ENCODE peak calls at places on chromosomes 2 and 18, in four cellular contexts. I is endothelial cell of umbilical vein, Q is K562, L is GM23248. D is an unnamed sample.

GRCh38 chr2:109247340-109247739 is 118.3 kb downstream of the SH3RF3 start:
- DNase-seq in Q (no peak), I (no peak), L (no peak), D (no peak)

GRCh38 chr18:79555885-79556284 is 123.7 kb upstream of the CTDP1 start:
- DNase-seq in I (no peak), Q (no peak), L (no peak), D (no peak)

GRCh38 chr2:239381709-239382134 is 19.1 kb downstream of the HDAC4 start:
- DNase-seq in Q (peak; percentile 6), L (no peak), I (no peak), D (no peak)

GRCh38 chr18:61946449-61946848 is 53.6 kb upstream of the RNF152 start:
- DNase-seq in Q (no peak), I (no peak), L (peak; percentile 83), D (peak; percentile 77)

GRCh38 chr18:23738151-23738550 is 48.9 kb downstream of the LAMA3 start:
- DNase-seq in I (no peak), Q (no peak), L (no peak), D (no peak)

GRCh38 chr2:15447381-15447780 is 113.8 kb downstream of the NBAS start:
- DNase-seq in Q (no peak), I (no peak), L (no peak), D (no peak)

GRCh38 chr2:101295895-101296294 is 12.6 kb downstream of the RNF149 start:
- DNase-seq in L (peak; percentile 82), I (peak; percentile 60), Q (no peak), D (no peak)

GRCh38 chr2:108542071-108542470 is 7.8 kb downstream of the LIMS1 start:
- DNase-seq in L (peak; percentile 86), I (no peak), Q (no peak), D (no peak)

GRCh38 chr2:200081221-200081620 is 125.8 kb downstream of the MAIP1 start:
- DNase-seq in Q (no peak), L (no peak), I (no peak), D (no peak)

GRCh38 chr18:61876899-61877298 is 15.9 kb downstream of the RNF152 start:
- DNase-seq in I (no peak), L (no peak), Q (no peak), D (no peak)

GRCh38 chr2:240360645-240361475 is 74.6 kb upstream of the GPC1 start:
- DNase-seq in L (no peak), Q (no peak), I (no peak), D (no peak)

GRCh38 chr2:224260605-224261004 is 141.3 kb downstream of the FAM124B start:
- DNase-seq in Q (no peak), I (no peak), L (no peak), D (no peak)

GRCh38 chr2:7930800-7931635 is 750.8 kb upstream of the ID2 start:
- DNase-seq in L (peak; percentile 83), Q (no peak), I (no peak), D (no peak)

GRCh38 chr2:60495226-60495625 is 58.2 kb downstream of the BCL11A start:
- DNase-seq in L (no peak), Q (no peak), I (no peak), D (no peak)

GRCh38 chr18:48674198-48674721 is 135.4 kb downstream of the CTIF start:
- DNase-seq in L (peak; percentile 74), Q (no peak), I (no peak), D (no peak)

GRCh38 chr2:212811036-212811805 is 272.6 kb upstream of the ERBB4 start:
- DNase-seq in L (peak; percentile 58), I (no peak), Q (no peak), D (peak; percentile 36)

GRCh38 chr18:23217781-23218180 is 82.5 kb downstream of the CABLES1 start:
- DNase-seq in L (no peak), I (no peak), Q (no peak), D (no peak)

GRCh38 chr2:70684846-70685622 is 83.0 kb downstream of the ADD2 start:
- DNase-seq in Q (peak; percentile 56), I (no peak), L (no peak), D (no peak)

GRCh38 chr18:2656237-2657042 is 914 bp downstream of the SMCHD1 start:
- DNase-seq in Q (peak; percentile 69), L (peak; percentile 76), I (peak; percentile 56), D (peak; percentile 40)

GRCh38 chr2:46871976-46872381 is 43.6 kb downstream of the MCFD2 start:
- DNase-seq in L (no peak), I (no peak), Q (peak; percentile 70), D (no peak)

GRCh38 chr2:95025406-95026319 is at the start of gene MAL:
- DNase-seq in Q (no peak), L (no peak), I (no peak), D (peak; percentile 23)

GRCh38 chr2:65024149-65024829 is 31.9 kb upstream of the CEP68 start:
- DNase-seq in I (no peak), Q (peak; percentile 29), L (peak; percentile 94), D (peak; percentile 88)

GRCh38 chr18:46768166-46768921 is 11.5 kb upstream of the ST8SIA5 start:
- DNase-seq in Q (no peak), I (no peak), L (no peak), D (no peak)

GRCh38 chr18:25169701-25170100 is 182.3 kb downstream of the ZNF521 start:
- DNase-seq in L (peak; percentile 52), I (no peak), Q (no peak), D (no peak)
- H3K4me2 ChIP-seq in L (peak overlapping the region; percentile 6), I (no peak overlapping the region), Q (no peak overlapping the region), D (no peak overlapping the region)

GRCh38 chr2:69157441-69157840 is 144.5 kb downstream of the ANTXR1 start:
- DNase-seq in L (no peak), I (no peak), Q (no peak), D (no peak)

GRCh38 chr2:69156624-69157023 is 143.6 kb downstream of the ANTXR1 start:
- DNase-seq in Q (no peak), I (no peak), L (no peak), D (no peak)

GRCh38 chr2:69152847-69153246 is 139.9 kb downstream of the ANTXR1 start:
- DNase-seq in L (no peak), I (no peak), Q (no peak), D (no peak)

GRCh38 chr2:69151974-69152373 is 139.0 kb downstream of the ANTXR1 start:
- DNase-seq in Q (no peak), L (no peak), I (no peak), D (no peak)

DNA sequence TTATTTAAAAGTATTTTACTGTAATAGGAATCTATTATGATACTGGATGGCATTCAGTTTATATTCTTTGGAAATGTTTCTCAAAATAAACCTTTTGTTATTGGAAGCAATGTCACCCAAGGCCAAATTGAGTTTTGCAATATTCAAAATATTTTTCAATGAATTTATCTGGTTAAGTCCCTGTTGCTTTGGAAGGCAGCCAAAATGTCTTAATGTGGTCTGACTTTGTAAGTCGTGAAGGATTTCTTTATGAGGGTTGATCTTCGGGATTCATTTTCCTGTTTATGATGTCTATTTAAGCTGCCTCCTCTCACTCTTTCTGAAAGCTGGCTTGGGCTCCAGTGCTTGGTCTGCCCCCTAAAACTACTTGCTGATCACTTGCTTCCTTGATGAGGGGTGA is 141.1 kb downstream of the ANTXR1 start:
- DNase-seq in Q (no peak), I (no peak), L (peak; percentile 61), D (no peak)
- H3K4me2 ChIP-seq in Q (no peak overlapping the region), I (no peak overlapping the region), L (peak overlapping the region; percentile 11), D (no peak overlapping the region)

GRCh38 chr2:161245237-161245505 is 63.1 kb upstream of the PSMD14 start:
- DNase-seq in Q (no peak), L (no peak), I (no peak), D (no peak)

GRCh38 chr2:161246301-161246700 is 61.9 kb upstream of the PSMD14 start:
- DNase-seq in L (no peak), Q (peak; percentile 37), I (no peak), D (no peak)

GRCh38 chr2:161243873-161244272 is 64.4 kb upstream of the PSMD14 start:
- DNase-seq in I (no peak), Q (no peak), L (no peak), D (no peak)

GRCh38 chr2:161243312-161243711 is 64.9 kb upstream of the PSMD14 start:
- DNase-seq in L (no peak), Q (no peak), I (no peak), D (no peak)

GRCh38 chr2:161245671-161246070 is 62.6 kb upstream of the PSMD14 start:
- DNase-seq in I (no peak), Q (no peak), L (no peak), D (no peak)
- H3K4me2 ChIP-seq in I (no peak overlapping the region), Q (no peak overlapping the region), L (no peak overlapping the region), D (peak overlapping the region; percentile 86)

GRCh38 chr2:163717993-163718680 is 17.7 kb downstream of the FIGN start:
- DNase-seq in I (no peak), L (no peak), Q (no peak), D (no peak)
- H3K4me2 ChIP-seq in I (no peak overlapping the region), L (no peak overlapping the region), Q (no peak overlapping the region), D (no peak overlapping the region)

DNA sequence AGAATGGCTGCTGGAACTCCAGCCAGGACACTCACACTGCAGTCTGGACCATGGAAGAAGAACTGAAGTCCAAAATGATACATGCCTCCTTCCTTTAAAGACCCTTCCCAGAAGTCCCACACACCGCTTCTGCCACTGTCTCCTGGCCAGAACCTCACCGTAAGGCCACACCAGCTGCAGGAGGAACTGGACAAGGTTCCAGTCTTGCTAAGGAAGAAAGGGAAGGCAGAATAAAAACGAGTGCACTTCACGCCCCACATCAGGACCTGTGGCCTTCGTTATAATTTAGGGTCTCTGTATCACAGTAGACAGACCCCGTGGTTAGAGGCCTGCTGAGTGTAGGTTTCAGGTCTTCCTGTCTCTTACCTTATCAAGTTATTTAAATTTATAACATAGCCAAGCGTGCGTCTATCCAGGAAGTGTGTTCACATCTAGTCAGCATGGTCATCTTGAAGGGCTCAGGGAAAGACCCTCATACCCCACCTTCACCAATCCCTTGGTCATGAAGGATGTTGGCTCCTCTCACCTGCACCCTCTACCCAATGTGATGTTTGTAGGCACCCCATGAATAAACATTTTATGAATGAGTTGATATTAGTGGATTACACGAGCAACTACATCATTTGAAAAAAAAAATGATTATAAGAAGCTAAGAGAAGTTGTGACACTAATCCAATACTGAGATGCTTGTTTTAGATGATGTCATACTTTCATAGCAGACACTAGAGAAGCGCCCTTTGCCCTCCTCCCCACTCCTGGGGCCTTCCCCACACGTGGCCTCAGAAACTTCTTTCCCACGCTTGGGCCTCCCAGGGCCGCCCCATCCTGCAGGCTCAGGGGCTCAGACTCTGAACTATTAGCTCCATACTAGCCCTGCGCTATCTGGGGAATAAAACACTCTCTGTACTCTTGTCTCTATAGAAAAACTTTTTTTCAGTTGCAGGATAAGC is 157.6 kb downstream of the FAM210A start:
- DNase-seq in I (no peak), Q (no peak), L (no peak), D (no peak)
- H3K4me2 ChIP-seq in I (no peak overlapping the region), Q (no peak overlapping the region), L (no peak overlapping the region), D (no peak overlapping the region)